ENCODE peak calls at places on chromosome 20, in seven cellular contexts. One of them, this sample, is unnamed.

GRCh38 chr20:2168946-2169345 is 67.3 kb downstream of the STK35 start:
- DNase-seq in GM12892: no peak
- DNase-seq in GM12878: no peak
- DNase-seq in H1: no peak
- DNase-seq in HepG2: no peak
- DNase-seq in K562: no peak
- DNase-seq in SK-N-SH: no peak
- DNase-seq in this sample: no peak

GRCh38 chr20:19466204-19466928 is 253.9 kb downstream of the SLC24A3 start:
- DNase-seq in HepG2: no peak
- DNase-seq in GM12892: no peak
- DNase-seq in GM12878: no peak
- DNase-seq in H1: no peak
- DNase-seq in SK-N-SH: no peak
- DNase-seq in K562: no peak
- DNase-seq in this sample: no peak

GRCh38 chr20:8811801-8812594 is 256.9 kb upstream of the PLCB4 start:
- DNase-seq in GM12878: no peak
- DNase-seq in HepG2: no peak
- DNase-seq in H1: peak; percentile 52
- DNase-seq in SK-N-SH: no peak
- DNase-seq in K562: no peak
- DNase-seq in GM12892: no peak
- DNase-seq in this sample: no peak

GRCh38 chr20:59515906-59516209 is 88.5 kb upstream of the PHACTR3 start:
- DNase-seq in H1: no peak
- DNase-seq in K562: no peak
- DNase-seq in SK-N-SH: no peak
- DNase-seq in GM12892: no peak
- DNase-seq in HepG2: no peak
- DNase-seq in GM12878: no peak
- DNase-seq in this sample: no peak

GRCh38 chr20:1478566-1478965 is 11.9 kb upstream of the NSFL1C start:
- DNase-seq in GM12878: no peak
- DNase-seq in SK-N-SH: no peak
- DNase-seq in K562: no peak
- DNase-seq in HepG2: no peak
- DNase-seq in H1: no peak
- DNase-seq in GM12892: no peak
- DNase-seq in this sample: no peak

GRCh38 chr20:12241065-12241464 is 323.4 kb downstream of the BTBD3 start:
- DNase-seq in GM12892: no peak
- DNase-seq in K562: no peak
- DNase-seq in SK-N-SH: no peak
- DNase-seq in HepG2: no peak
- DNase-seq in H1: no peak
- DNase-seq in GM12878: no peak
- DNase-seq in this sample: no peak

GRCh38 chr20:675453-676314 is at the start of gene SCRT2:
- DNase-seq in GM12878: no peak
- DNase-seq in HepG2: peak; percentile 54
- DNase-seq in K562: peak; percentile 78
- DNase-seq in SK-N-SH: peak; percentile 81
- DNase-seq in H1: peak; percentile 91
- DNase-seq in GM12892: peak; percentile 73
- DNase-seq in this sample: peak; percentile 68

GRCh38 chr20:3248167-3248992 is 9.4 kb upstream of the SLC4A11 start:
- DNase-seq in HepG2: no peak
- DNase-seq in GM12878: no peak
- DNase-seq in SK-N-SH: no peak
- DNase-seq in K562: peak; percentile 63
- DNase-seq in H1: peak; percentile 74
- DNase-seq in GM12892: no peak
- DNase-seq in this sample: no peak

GRCh38 chr20:10555865-10556308 is 117.9 kb downstream of the JAG1 start:
- DNase-seq in H1: no peak
- DNase-seq in SK-N-SH: no peak
- DNase-seq in K562: no peak
- DNase-seq in GM12892: no peak
- DNase-seq in HepG2: peak; percentile 91
- DNase-seq in GM12878: no peak
- DNase-seq in this sample: no peak

GRCh38 chr20:17701826-17702225 is 2.1 kb downstream of the BANF2 start:
- DNase-seq in K562: no peak
- DNase-seq in GM12892: no peak
- DNase-seq in GM12878: no peak
- DNase-seq in SK-N-SH: no peak
- DNase-seq in H1: no peak
- DNase-seq in HepG2: no peak
- DNase-seq in this sample: no peak

GRCh38 chr20:49937023-49937929 is 1.1 kb downstream of the RNF114 start:
- DNase-seq in HepG2: no peak
- DNase-seq in GM12892: no peak
- DNase-seq in GM12878: no peak
- DNase-seq in K562: peak; percentile 38
- DNase-seq in SK-N-SH: peak; percentile 48
- DNase-seq in H1: no peak
- DNase-seq in this sample: no peak

GRCh38 chr20:24934101-24934661 is 14.9 kb upstream of the CST7 start:
- DNase-seq in GM12878: no peak
- DNase-seq in SK-N-SH: no peak
- DNase-seq in HepG2: no peak
- DNase-seq in K562: no peak
- DNase-seq in GM12892: no peak
- DNase-seq in H1: no peak
- DNase-seq in this sample: no peak

GRCh38 chr20:14334306-14334930 is 3.0 kb downstream of the FLRT3 start:
- DNase-seq in K562: no peak
- DNase-seq in GM12892: no peak
- DNase-seq in SK-N-SH: peak; percentile 37
- DNase-seq in HepG2: peak; percentile 48
- DNase-seq in H1: no peak
- DNase-seq in GM12878: no peak
- DNase-seq in this sample: no peak

GRCh38 chr20:41174782-41175181 is 37.4 kb downstream of the PLCG1 start:
- DNase-seq in GM12892: no peak
- DNase-seq in GM12878: no peak
- DNase-seq in H1: no peak
- DNase-seq in K562: no peak
- DNase-seq in SK-N-SH: no peak
- DNase-seq in HepG2: no peak
- DNase-seq in this sample: no peak

GRCh38 chr20:25090492-25091429 is 8.8 kb upstream of the VSX1 start:
- DNase-seq in H1: peak; percentile 38
- DNase-seq in GM12892: no peak
- DNase-seq in K562: no peak
- DNase-seq in HepG2: no peak
- DNase-seq in GM12878: peak; percentile 27
- DNase-seq in SK-N-SH: no peak
- DNase-seq in this sample: no peak

GRCh38 chr20:40286991-40287531 is 402.0 kb downstream of the MAFB start:
- DNase-seq in GM12878: no peak
- DNase-seq in H1: no peak
- DNase-seq in GM12892: no peak
- DNase-seq in K562: no peak
- DNase-seq in SK-N-SH: peak; percentile 80
- DNase-seq in HepG2: no peak
- DNase-seq in this sample: no peak

GRCh38 chr20:59823030-59823423 is 110.4 kb downstream of the SYCP2 start:
- DNase-seq in K562: no peak
- DNase-seq in GM12878: no peak
- DNase-seq in GM12892: no peak
- DNase-seq in H1: no peak
- DNase-seq in SK-N-SH: peak; percentile 9
- DNase-seq in HepG2: no peak
- DNase-seq in this sample: no peak

GRCh38 chr20:17680128-17680835 is 1.8 kb downstream of the RRBP1 start:
- DNase-seq in SK-N-SH: no peak
- DNase-seq in GM12892: no peak
- DNase-seq in GM12878: no peak
- DNase-seq in K562: peak; percentile 48
- DNase-seq in H1: no peak
- DNase-seq in HepG2: peak; percentile 80
- DNase-seq in this sample: no peak

GRCh38 chr20:3748073-3748472 is 15.6 kb downstream of the HSPA12B start:
- DNase-seq in HepG2: no peak
- DNase-seq in H1: no peak
- DNase-seq in SK-N-SH: no peak
- DNase-seq in GM12878: no peak
- DNase-seq in GM12892: no peak
- DNase-seq in K562: no peak
- DNase-seq in this sample: no peak

GRCh38 chr20:58618694-58619540 is 32.2 kb upstream of the STX16 start:
- DNase-seq in HepG2: no peak
- DNase-seq in SK-N-SH: no peak
- DNase-seq in K562: no peak
- DNase-seq in H1: peak; percentile 68
- DNase-seq in GM12892: no peak
- DNase-seq in GM12878: no peak
- DNase-seq in this sample: no peak

GRCh38 chr20:40648505-40649072 is 40.4 kb downstream of the MAFB start:
- DNase-seq in K562: no peak
- DNase-seq in H1: no peak
- DNase-seq in GM12892: no peak
- DNase-seq in GM12878: no peak
- DNase-seq in HepG2: peak; percentile 49
- DNase-seq in SK-N-SH: peak; percentile 48
- DNase-seq in this sample: no peak

GRCh38 chr20:14860410-14860814 is 523.0 kb upstream of the FLRT3 start:
- DNase-seq in GM12892: no peak
- DNase-seq in K562: no peak
- DNase-seq in GM12878: no peak
- DNase-seq in SK-N-SH: no peak
- DNase-seq in HepG2: peak; percentile 16
- DNase-seq in H1: peak; percentile 65
- DNase-seq in this sample: no peak

GRCh38 chr20:20076297-20077065 is 24.1 kb downstream of the CFAP61 start:
- DNase-seq in HepG2: no peak
- DNase-seq in GM12892: no peak
- DNase-seq in K562: no peak
- DNase-seq in H1: no peak
- DNase-seq in SK-N-SH: no peak
- DNase-seq in GM12878: no peak
- DNase-seq in this sample: no peak

GRCh38 chr20:11979306-11980128 is 61.8 kb downstream of the BTBD3 start:
- DNase-seq in GM12892: no peak
- DNase-seq in K562: no peak
- DNase-seq in HepG2: no peak
- DNase-seq in H1: no peak
- DNase-seq in GM12878: peak; percentile 12
- DNase-seq in SK-N-SH: no peak
- DNase-seq in this sample: no peak

GRCh38 chr20:10805764-10806163 is 132.0 kb upstream of the JAG1 start:
- DNase-seq in HepG2: no peak
- DNase-seq in H1: no peak
- DNase-seq in SK-N-SH: no peak
- DNase-seq in GM12892: no peak
- DNase-seq in K562: no peak
- DNase-seq in GM12878: no peak
- DNase-seq in this sample: no peak

GRCh38 chr20:3173582-3174441 is 463 bp upstream of the LZTS3 start:
- DNase-seq in K562: peak; percentile 88
- DNase-seq in GM12878: no peak
- DNase-seq in HepG2: peak; percentile 85
- DNase-seq in GM12892: peak; percentile 96
- DNase-seq in H1: peak; percentile 98
- DNase-seq in SK-N-SH: peak; percentile 99
- DNase-seq in this sample: peak; percentile 98

GRCh38 chr20:60050193-60050960 is 92.2 kb downstream of the CDH26 start:
- DNase-seq in GM12892: no peak
- DNase-seq in SK-N-SH: no peak
- DNase-seq in K562: peak; percentile 4
- DNase-seq in GM12878: no peak
- DNase-seq in HepG2: peak; percentile 18
- DNase-seq in H1: peak; percentile 68
- DNase-seq in this sample: no peak

GRCh38 chr20:62737271-62737761 is 28.7 kb downstream of the NTSR1 start:
- DNase-seq in HepG2: no peak
- DNase-seq in H1: no peak
- DNase-seq in SK-N-SH: no peak
- DNase-seq in K562: no peak
- DNase-seq in GM12892: no peak
- DNase-seq in GM12878: no peak
- DNase-seq in this sample: no peak
- TF ChIP-seq TAF1 in HepG2: no peak
- TF ChIP-seq TAF1 in H1: no peak
- TF ChIP-seq TAF1 in SK-N-SH: no peak
- TF ChIP-seq TAF1 in K562: no peak
- TF ChIP-seq TAF1 in GM12892: no peak
- TF ChIP-seq TAF1 in GM12878: no peak
- TF ChIP-seq TAF1 in this sample: no peak

GRCh38 chr20:54560357-54560756 is 85.0 kb downstream of the DOK5 start:
- DNase-seq in HepG2: no peak
- DNase-seq in GM12878: no peak
- DNase-seq in SK-N-SH: no peak
- DNase-seq in GM12892: no peak
- DNase-seq in K562: no peak
- DNase-seq in H1: no peak
- DNase-seq in this sample: no peak
- TF ChIP-seq TAF1 in HepG2: no peak
- TF ChIP-seq TAF1 in GM12878: no peak
- TF ChIP-seq TAF1 in SK-N-SH: no peak
- TF ChIP-seq TAF1 in GM12892: no peak
- TF ChIP-seq TAF1 in K562: no peak
- TF ChIP-seq TAF1 in H1: no peak
- TF ChIP-seq TAF1 in this sample: no peak

DNA sequence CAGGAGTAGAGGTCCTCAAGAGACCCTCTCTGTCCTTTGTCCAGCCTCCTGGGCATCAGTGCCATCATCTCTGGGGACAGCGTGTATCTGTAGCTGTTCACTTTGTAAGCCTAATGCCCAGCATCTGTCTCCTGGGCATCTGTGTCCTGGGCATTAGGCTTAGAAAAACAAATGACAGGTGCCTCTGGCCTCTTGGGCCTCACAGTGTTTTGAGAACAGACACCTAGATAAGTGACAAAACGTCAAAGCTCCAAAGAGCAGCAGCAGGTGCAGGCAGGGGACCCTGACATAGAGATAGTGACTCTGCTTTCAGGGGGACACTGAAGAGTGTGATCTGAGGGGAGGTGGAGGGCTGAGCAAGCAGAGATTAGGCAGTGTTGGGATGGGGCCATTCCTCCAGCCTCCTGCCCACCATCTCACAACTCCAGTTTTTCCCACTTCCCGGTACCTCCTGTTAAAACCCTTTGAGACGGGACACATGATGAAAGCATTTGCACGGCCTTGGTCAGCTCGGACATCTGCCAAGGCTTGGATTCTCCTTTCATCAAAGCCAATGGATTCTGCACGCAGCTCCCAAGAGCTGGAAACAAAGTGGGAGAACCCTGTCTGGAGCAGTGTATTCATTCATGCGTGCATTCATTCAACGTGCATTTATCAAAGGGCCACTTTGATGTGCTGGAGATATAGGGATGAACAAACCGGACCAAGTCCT is 55.5 kb upstream of the CD93 start:
- DNase-seq in K562: no peak
- DNase-seq in GM12892: no peak
- DNase-seq in H1: no peak
- DNase-seq in GM12878: no peak
- DNase-seq in SK-N-SH: no peak
- DNase-seq in HepG2: peak; percentile 35
- DNase-seq in this sample: no peak
- TF ChIP-seq TAF1 in K562: no peak
- TF ChIP-seq TAF1 in GM12892: no peak
- TF ChIP-seq TAF1 in H1: no peak
- TF ChIP-seq TAF1 in GM12878: no peak
- TF ChIP-seq TAF1 in SK-N-SH: no peak
- TF ChIP-seq TAF1 in HepG2: no peak
- TF ChIP-seq TAF1 in this sample: no peak

GRCh38 chr20:51129201-51129671 is 106.3 kb upstream of the KCNG1 start:
- DNase-seq in HepG2: no peak
- DNase-seq in K562: no peak
- DNase-seq in GM12878: no peak
- DNase-seq in GM12892: no peak
- DNase-seq in SK-N-SH: peak; percentile 80
- DNase-seq in H1: no peak
- DNase-seq in this sample: no peak
- TF ChIP-seq TAF1 in HepG2: no peak
- TF ChIP-seq TAF1 in K562: no peak
- TF ChIP-seq TAF1 in GM12878: no peak
- TF ChIP-seq TAF1 in GM12892: no peak
- TF ChIP-seq TAF1 in SK-N-SH: no peak
- TF ChIP-seq TAF1 in H1: no peak
- TF ChIP-seq TAF1 in this sample: no peak

This sample was measured in GM12891.